ENCODE peak calls at places on chromosome 19, in ten cellular contexts. U, P, K, A, Y, B, Q, Z, S and T are unnamed samples.

GRCh38 chr19:3721900-3722442 is 13.8 kb downstream of the TJP3 start:
- DNase-seq in Y (no peak), K (no peak), Q (no peak), S (no peak), Z (no peak), U (no peak), A (no peak), B (no peak), P (no peak), T (no peak)

GRCh38 chr19:13887529-13887928 is 10.6 kb downstream of the NANOS3 start:
- DNase-seq in P (no peak), U (no peak), K (no peak), Z (no peak), S (no peak), Y (peak), A (no peak), Q (no peak), B (no peak), T (no peak)

GRCh38 chr19:48872884-48873475 is 759 bp downstream of the PPP1R15A start:
- DNase-seq in Y (peak), P (peak), Q (peak), S (peak), A (no peak), U (peak), K (peak), Z (peak), B (peak), T (peak)

GRCh38 chr19:6730941-6731670 is 6.3 kb downstream of the GPR108 start:
- DNase-seq in P (no peak), Z (no peak), S (no peak), Y (no peak), Q (no peak), U (no peak), K (no peak), B (no peak), A (no peak), T (no peak)

GRCh38 chr19:16951529-16951928 is 62.7 kb downstream of the F2RL3 start:
- DNase-seq in Z (no peak), Y (no peak), Q (no peak), K (no peak), U (no peak), B (no peak), S (no peak), A (no peak), P (no peak), T (peak)

GRCh38 chr19:45262570-45262969 is 11.5 kb downstream of the MARK4 start:
- DNase-seq in Z (no peak), Y (no peak), B (no peak), K (no peak), S (no peak), Q (no peak), A (no peak), U (no peak), P (no peak), T (no peak)

GRCh38 chr19:50909240-50910070 is 1.7 kb downstream of the KLK4 start:
- DNase-seq in P (no peak), S (no peak), Y (peak), B (peak), Q (peak), Z (peak), U (no peak), A (no peak), K (peak), T (peak)

GRCh38 chr19:42348211-42348610 is 22.8 kb downstream of the MEGF8 start:
- DNase-seq in A (no peak), Q (no peak), U (no peak), P (no peak), Z (no peak), Y (no peak), B (no peak), K (no peak), S (no peak), T (no peak)

GRCh38 chr19:17579523-17580244 is 24.2 kb downstream of the COLGALT1 start:
- DNase-seq in Q (peak), B (peak), A (no peak), Z (peak), P (no peak), U (peak), S (no peak), Y (peak), K (peak), T (peak)

GRCh38 chr19:47225746-47226425 is 5.1 kb downstream of the BBC3 start:
- DNase-seq in Z (peak), Q (peak), B (peak), Y (peak), K (peak), U (peak), S (peak), A (peak), P (peak), T (peak)